ENCODE peak calls at places on chromosomes 16 and 17, in nine cellular contexts. C is left ventricle myocardium inferior, X is aorta, T is HCT116, Y is colonic mucosa, Q is IMR-90, G is tibial artery, V is pancreas, J is small intestine. E is an unnamed sample. For H3K9me3, the result is how much of the 10 kb centered on the place peaks cover.

GRCh38 chr17:73288534-73289302 is 23.1 kb downstream of the CDC42EP4 start:
- DNase-seq in X (no peak), C (peak), G (peak), T (no peak), V (peak), J (peak), Q (no peak), Y (peak), E (no peak)

GRCh38 chr17:57315061-57315851 is 58.9 kb downstream of the MSI2 start:
- DNase-seq in Y (no peak), C (no peak), T (no peak), V (no peak), X (no peak), G (no peak), J (no peak), Q (no peak), E (no peak)

GRCh38 chr16:17633146-17633966 is 162.6 kb upstream of the XYLT1 start:
- DNase-seq in Y (no peak), T (no peak), X (no peak), G (no peak), C (no peak), J (no peak), Q (no peak), V (no peak), E (no peak)

GRCh38 chr16:86681440-86681838 is 103.1 kb downstream of the FOXL1 start:
- DNase-seq in G (peak), C (peak), J (no peak), Q (no peak), Y (no peak), X (peak), T (no peak), V (no peak), E (no peak)

GRCh38 chr17:76492250-76492988 is 8.8 kb downstream of the RHBDF2 start:
- DNase-seq in V (no peak), T (no peak), J (peak), Y (peak), Q (no peak), C (no peak), X (no peak), G (no peak), E (no peak)

GRCh38 chr17:1323336-1323735 is 43.9 kb downstream of the TRARG1 start:
- DNase-seq in G (no peak), C (no peak), Q (no peak), X (no peak), J (no peak), T (no peak), Y (no peak), V (no peak), E (no peak)

GRCh38 chr17:42441717-42442565 is 16.7 kb upstream of the ATP6V0A1 start:
- DNase-seq in T (no peak), Y (peak), C (no peak), J (peak), V (no peak), G (no peak), Q (no peak), X (no peak), E (no peak)

GRCh38 chr16:71780521-71781089 is 28.0 kb downstream of the AP1G1 start:
- DNase-seq in J (no peak), C (no peak), G (no peak), Q (no peak), V (no peak), Y (no peak), X (no peak), T (no peak), E (no peak)

GRCh38 chr16:24538756-24539294 is 541 bp upstream of the RBBP6 start:
- DNase-seq in X (no peak), T (no peak), Y (no peak), Q (no peak), V (no peak), C (no peak), G (no peak), J (peak), E (no peak)

GRCh38 chr16:54957403-54957802 is 26.7 kb downstream of the IRX5 start:
- DNase-seq in G (no peak), V (no peak), C (no peak), J (peak), Q (no peak), Y (peak), T (peak), X (no peak), E (peak)

GRCh38 chr17:37671813-37672544 is 28.7 kb upstream of the DDX52 start:
- DNase-seq in Q (peak), X (no peak), C (no peak), G (no peak), Y (no peak), V (no peak), T (no peak), J (no peak), E (peak)

GRCh38 chr16:48576927-48577326 is 33.1 kb downstream of the N4BP1 start:
- DNase-seq in V (no peak), Y (no peak), G (no peak), J (peak), T (no peak), X (no peak), C (no peak), Q (peak), E (no peak)

GRCh38 chr16:20624882-20625807 is 49.0 kb upstream of the ACSM2B start:
- DNase-seq in V (no peak), T (no peak), X (no peak), C (no peak), Y (no peak), Q (no peak), G (no peak), J (no peak), E (no peak)

GRCh38 chr17:58317421-58318064 is 11.1 kb downstream of the TSPOAP1 start:
- DNase-seq in C (no peak), G (peak), X (peak), Y (peak), T (peak), J (peak), Q (peak), V (peak), E (peak)

GRCh38 chr17:42673266-42673884 is 3.4 kb downstream of the PLEKHH3 start:
- DNase-seq in T (no peak), V (no peak), G (peak), X (no peak), Q (no peak), J (no peak), Y (no peak), C (no peak), E (no peak)

GRCh38 chr16:72921620-72922019 is 126.3 kb downstream of the ZFHX3 start:
- DNase-seq in T (no peak), X (peak), J (no peak), Y (no peak), G (peak), V (no peak), Q (peak), C (no peak), E (no peak)

GRCh38 chr16:84804326-84804725 is 15.5 kb upstream of the CRISPLD2 start:
- DNase-seq in T (no peak), V (no peak), C (no peak), Q (no peak), J (no peak), X (no peak), Y (no peak), G (no peak), E (no peak)

GRCh38 chr16:49431591-49432290 is 58.1 kb downstream of the C16orf78 start:
- DNase-seq in V (no peak), X (no peak), G (peak), Q (no peak), T (no peak), Y (no peak), J (no peak), C (no peak), E (no peak)

GRCh38 chr16:85751665-85752501 is 987 bp upstream of the C16orf74 start:
- DNase-seq in T (no peak), Q (peak), C (no peak), X (no peak), G (no peak), V (no peak), J (no peak), Y (no peak), E (no peak)

GRCh38 chr17:80762076-80762475 is 217.4 kb downstream of the RPTOR start:
- DNase-seq in G (no peak), X (no peak), C (no peak), Y (no peak), J (no peak), Q (no peak), V (no peak), T (no peak), E (no peak)

GRCh38 chr17:82865996-82866395 is 26.2 kb upstream of the ZNF750 start:
- DNase-seq in Y (no peak), G (no peak), C (no peak), V (no peak), X (no peak), J (no peak), Q (no peak), T (no peak), E (no peak)

GRCh38 chr16:77219437-77219836 is 20.2 kb downstream of the SYCE1L start:
- DNase-seq in Y (no peak), V (no peak), Q (no peak), J (no peak), C (no peak), X (no peak), G (no peak), T (no peak), E (no peak)

GRCh38 chr16:13873835-13874438 is 46.0 kb upstream of the ERCC4 start:
- DNase-seq in J (no peak), C (no peak), V (no peak), Q (peak), T (peak), Y (no peak), X (no peak), G (no peak), E (no peak)

DNA sequence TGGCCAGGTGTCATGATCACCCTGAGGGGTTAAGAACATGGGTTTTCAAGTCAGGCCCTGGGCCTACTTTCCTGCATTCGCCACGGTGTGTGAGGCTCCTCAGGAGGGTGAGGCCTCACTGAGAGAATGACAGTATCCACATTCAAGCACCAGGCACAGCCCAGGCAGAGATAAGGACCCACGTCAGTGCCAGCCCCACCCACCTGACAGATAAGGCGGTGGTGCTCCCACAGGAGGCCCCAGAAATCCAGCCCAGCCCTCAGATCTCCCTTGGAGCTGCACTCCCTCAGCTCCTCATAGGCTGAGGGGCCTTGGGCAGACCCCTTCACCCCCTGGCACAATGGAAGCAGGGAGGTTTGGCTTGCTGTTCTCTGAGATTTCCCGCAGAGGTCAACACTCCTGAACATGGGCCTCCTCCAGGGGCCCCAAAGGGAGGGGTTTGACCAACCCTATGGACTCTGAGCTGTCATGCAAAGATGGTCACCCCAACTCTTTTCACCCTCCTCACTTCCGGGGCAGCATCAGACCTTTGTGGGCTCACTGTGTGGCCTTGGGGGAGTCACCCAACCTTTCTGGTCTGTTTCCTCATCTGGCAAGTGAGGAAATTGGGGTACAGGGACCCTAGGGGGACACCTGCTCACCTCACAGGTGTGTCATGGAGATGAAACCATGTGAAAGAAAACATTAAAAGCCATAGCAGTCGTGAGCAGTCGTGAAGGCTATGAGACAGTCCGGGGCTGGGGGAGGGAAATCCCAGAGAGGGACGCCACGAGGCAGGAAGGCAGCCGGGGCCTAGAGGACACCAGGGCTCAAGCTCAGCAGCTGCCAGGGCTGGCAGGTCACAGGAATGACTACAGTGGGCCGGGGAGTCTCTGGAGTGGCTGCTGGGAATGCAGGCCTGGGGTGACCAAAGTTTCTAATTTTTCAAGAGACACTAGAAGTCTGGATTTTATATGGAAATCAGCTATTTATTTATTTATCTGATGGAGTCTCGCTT is 15.4 kb downstream of the PLLP start:
- DNase-seq in G (no peak), J (peak), Y (peak), V (peak), X (no peak), Q (peak), C (peak), T (no peak), E (no peak)
- H3K27ac ChIP-seq in G (no peak), J (peak), Y (peak), V (peak), X (no peak), Q (no peak), C (peak), T (no peak), E (no peak)

DNA sequence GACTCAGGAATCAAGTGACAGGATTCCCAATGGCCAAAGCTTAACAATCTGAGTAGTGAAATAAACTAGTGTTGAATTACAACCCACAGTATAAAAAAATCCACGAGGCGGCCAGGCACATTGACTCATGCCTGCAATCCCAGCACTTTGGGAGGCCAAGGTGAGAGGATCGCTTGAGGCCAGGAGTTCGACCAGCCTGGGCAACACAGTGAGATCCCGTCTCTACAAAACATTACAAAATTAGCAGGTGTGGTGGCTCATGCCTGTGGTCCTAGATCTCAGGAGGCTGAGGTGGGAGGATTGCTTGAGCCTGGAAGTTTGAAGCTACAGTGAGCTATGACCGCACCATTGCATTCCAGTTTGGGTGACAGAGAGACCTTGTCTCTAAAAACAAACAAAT is 133.8 kb downstream of the CPPED1 start:
- DNase-seq in Q (no peak), J (no peak), G (no peak), T (no peak), X (no peak), V (no peak), C (no peak), Y (no peak), E (no peak)
- H3K9me3 ChIP-seq in Q (under half), J (under half), G (under half), T (under half), X (under half), V (under half), C (under half), Y (under half), E (under half)

GRCh38 chr17:50146230-50146926 is 4.1 kb downstream of the PPP1R9B start:
- DNase-seq in V (no peak), Q (no peak), C (no peak), J (no peak), X (no peak), Y (no peak), T (no peak), G (no peak), E (no peak)

GRCh38 chr17:50145532-50146229 is 4.8 kb downstream of the PPP1R9B start:
- DNase-seq in T (no peak), Q (no peak), J (no peak), G (no peak), V (no peak), C (no peak), X (no peak), Y (no peak), E (no peak)

GRCh38 chr17:50144845-50145531 is 5.5 kb downstream of the PPP1R9B start:
- DNase-seq in Y (no peak), J (no peak), X (no peak), G (no peak), T (no peak), V (no peak), C (no peak), Q (no peak), E (no peak)

GRCh38 chr17:50143461-50144176 is 6.9 kb downstream of the PPP1R9B start:
- DNase-seq in Q (no peak), T (no peak), V (no peak), C (no peak), Y (no peak), G (no peak), J (no peak), X (no peak), E (no peak)

DNA sequence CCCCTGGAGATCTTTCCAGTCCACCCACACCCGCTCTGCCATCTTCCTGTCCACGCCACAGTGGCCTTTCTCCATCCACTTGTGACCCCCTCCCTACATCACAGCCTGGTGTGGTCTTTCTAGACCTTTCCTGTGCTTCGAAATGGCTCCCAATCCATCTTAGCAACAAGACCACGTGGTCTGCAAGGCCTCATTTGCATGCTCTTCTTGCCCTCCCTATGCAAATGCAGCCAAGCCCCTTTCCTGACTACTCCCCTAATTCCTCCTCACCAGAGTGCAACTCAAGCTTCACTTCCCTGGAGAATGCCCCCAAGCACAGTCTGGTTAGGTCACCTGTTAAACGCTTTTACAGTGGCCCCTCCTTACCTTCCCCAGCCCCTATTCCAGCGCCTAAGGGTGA is 6.1 kb downstream of the PPP1R9B start:
- DNase-seq in J (no peak), C (no peak), X (no peak), Y (no peak), T (no peak), Q (no peak), V (no peak), G (no peak), E (no peak)
- H3K27ac ChIP-seq in J (no peak), C (peak), X (no peak), Y (no peak), T (no peak), Q (no peak), V (no peak), G (peak), E (no peak)

GRCh38 chr17:53626286-53626685 is 196.4 kb upstream of the KIF2B start:
- DNase-seq in C (no peak), Y (no peak), T (no peak), V (no peak), Q (peak), J (no peak), G (no peak), X (no peak), E (no peak)
- H3K9me3 ChIP-seq in C (under half), Y (under half), T (under half), V (under half), Q (under half), J (under half), G (under half), X (under half), E (under half)

GRCh38 chr17:4584835-4585187 is 482 bp downstream of the SMTNL2 start:
- DNase-seq in Q (no peak), T (no peak), G (no peak), J (no peak), X (peak), C (no peak), Y (no peak), V (no peak), E (no peak)
- H3K27ac ChIP-seq in Q (no peak), T (peak), G (no peak), J (no peak), X (no peak), C (peak), Y (no peak), V (no peak), E (no peak)

E was measured in Panc1.